ENCODE peak calls at places on chromosomes 16 and 17, in five cellular contexts. C, O, Y, X and T are unnamed samples.

GRCh38 chr17:791807-792206 is 9.7 kb downstream of the MRM3 start:
- DNase-seq in X (no peak), C (no peak), O (no peak), Y (no peak), T (no peak)

GRCh38 chr17:14307560-14308024 is 6.7 kb downstream of the HS3ST3B1 start:
- DNase-seq in O (no peak), Y (peak; percentile 42), X (no peak), C (no peak), T (no peak)

GRCh38 chr16:16122264-16122663 is 101.0 kb downstream of the ABCC6 start:
- DNase-seq in Y (no peak), O (no peak), C (no peak), X (no peak), T (no peak)

GRCh38 chr17:77423589-77424451 is 283.1 kb downstream of the SEC14L1 start:
- DNase-seq in C (no peak), X (no peak), O (no peak), Y (no peak), T (no peak)

GRCh38 chr17:72989074-72989610 is 103.3 kb downstream of the SLC39A11 start:
- DNase-seq in O (no peak), Y (no peak), C (no peak), X (no peak), T (no peak)

GRCh38 chr17:65198653-65199382 is 61.6 kb downstream of the RGS9 start:
- DNase-seq in X (peak; percentile 82), C (peak; percentile 62), O (peak; percentile 38), Y (peak; percentile 47), T (no peak)

GRCh38 chr17:68290268-68290954 is 516 bp downstream of the SLC16A6 start:
- DNase-seq in X (no peak), C (no peak), O (no peak), Y (no peak), T (peak; percentile 71)

GRCh38 chr17:68169840-68170239 is 78.0 kb upstream of the AMZ2 start:
- DNase-seq in C (no peak), Y (no peak), O (no peak), X (no peak), T (no peak)

GRCh38 chr17:65800655-65801054 is 239.2 kb upstream of the AXIN2 start:
- DNase-seq in X (no peak), Y (no peak), C (no peak), O (no peak), T (no peak)

GRCh38 chr17:72725432-72726068 is 366.9 kb downstream of the SLC39A11 start:
- DNase-seq in X (peak; percentile 50), O (no peak), Y (peak; percentile 66), C (peak; percentile 66), T (no peak)

GRCh38 chr17:76208120-76208519 is 32.2 kb downstream of the RNF157 start:
- DNase-seq in X (no peak), C (no peak), Y (no peak), O (peak; percentile 66), T (no peak)

GRCh38 chr16:67542464-67542863 is 13.8 kb downstream of the RIPOR1 start:
- DNase-seq in C (peak; percentile 59), X (peak; percentile 87), O (no peak), Y (no peak), T (peak; percentile 52)

GRCh38 chr16:71339481-71340171 is 18.9 kb upstream of the CALB2 start:
- DNase-seq in O (no peak), X (no peak), C (no peak), Y (no peak), T (no peak)

GRCh38 chr16:23064642-23065041 is 84.6 kb downstream of the USP31 start:
- DNase-seq in C (no peak), O (peak; percentile 53), X (no peak), Y (no peak), T (no peak)

GRCh38 chr17:47232465-47232864 is 21.2 kb upstream of the ITGB3 start:
- DNase-seq in C (no peak), Y (no peak), O (no peak), X (no peak), T (no peak)

GRCh38 chr17:47810200-47810821 is 11.3 kb downstream of the OSBPL7 start:
- DNase-seq in X (peak; percentile 71), Y (peak; percentile 74), C (peak; percentile 93), O (no peak), T (no peak)

GRCh38 chr17:45299311-45299710 is 17.5 kb downstream of the MAP3K14 start:
- DNase-seq in X (no peak), O (no peak), C (no peak), Y (no peak), T (no peak)

GRCh38 chr17:2949469-2950044 is 113.8 kb downstream of the OR1D5 start:
- DNase-seq in O (no peak), C (peak; percentile 75), Y (no peak), X (no peak), T (no peak)

GRCh38 chr17:40548982-40549680 is 16.1 kb downstream of the CCR7 start:
- DNase-seq in O (no peak), C (no peak), X (no peak), Y (peak; percentile 96), T (no peak)

GRCh38 chr16:83392743-83393142 is 415.0 kb upstream of the HSBP1 start:
- DNase-seq in C (no peak), O (no peak), X (no peak), Y (no peak), T (no peak)

GRCh38 chr16:70681382-70682238 is 4.2 kb downstream of the MTSS2 start:
- DNase-seq in O (no peak), X (no peak), Y (peak; percentile 92), C (no peak), T (no peak)

GRCh38 chr17:1590031-1590746 is 27.6 kb upstream of the PITPNA start:
- DNase-seq in Y (peak; percentile 90), C (peak; percentile 86), X (peak; percentile 77), O (no peak), T (no peak)

GRCh38 chr16:71201556-71201955 is 29.0 kb downstream of the HYDIN start:
- DNase-seq in O (no peak), C (no peak), Y (no peak), X (no peak), T (no peak)

DNA sequence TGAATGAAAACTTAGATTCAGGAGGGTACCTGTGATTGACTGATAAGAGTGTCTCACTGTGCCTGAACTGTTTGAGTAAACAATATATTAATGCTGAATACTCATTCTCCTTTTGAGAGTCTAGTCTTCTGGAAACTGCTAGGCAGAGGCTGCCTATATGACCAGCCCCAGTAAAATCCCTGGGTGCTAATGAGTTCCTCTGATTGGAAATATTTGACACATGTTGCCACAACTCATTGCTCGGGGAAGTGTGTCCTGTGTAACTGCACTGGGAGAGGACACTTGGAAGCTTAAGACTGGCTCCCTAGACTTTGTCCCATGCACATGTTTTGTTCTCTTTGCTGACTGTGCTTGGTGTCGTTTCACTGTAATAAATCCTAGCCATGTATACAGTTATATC is 108.7 kb upstream of the NACA2 start:
- DNase-seq in Y (no peak), X (no peak), O (no peak), C (no peak), T (no peak)
- H3K9me3 ChIP-seq in Y (peaks cover 24% of the 10 kb centered on the region), X (peaks cover 5% of the 10 kb centered on the region), O (peaks cover 5% of the 10 kb centered on the region), C (peaks cover 7% of the 10 kb centered on the region), T (peaks cover 29% of the 10 kb centered on the region)

DNA sequence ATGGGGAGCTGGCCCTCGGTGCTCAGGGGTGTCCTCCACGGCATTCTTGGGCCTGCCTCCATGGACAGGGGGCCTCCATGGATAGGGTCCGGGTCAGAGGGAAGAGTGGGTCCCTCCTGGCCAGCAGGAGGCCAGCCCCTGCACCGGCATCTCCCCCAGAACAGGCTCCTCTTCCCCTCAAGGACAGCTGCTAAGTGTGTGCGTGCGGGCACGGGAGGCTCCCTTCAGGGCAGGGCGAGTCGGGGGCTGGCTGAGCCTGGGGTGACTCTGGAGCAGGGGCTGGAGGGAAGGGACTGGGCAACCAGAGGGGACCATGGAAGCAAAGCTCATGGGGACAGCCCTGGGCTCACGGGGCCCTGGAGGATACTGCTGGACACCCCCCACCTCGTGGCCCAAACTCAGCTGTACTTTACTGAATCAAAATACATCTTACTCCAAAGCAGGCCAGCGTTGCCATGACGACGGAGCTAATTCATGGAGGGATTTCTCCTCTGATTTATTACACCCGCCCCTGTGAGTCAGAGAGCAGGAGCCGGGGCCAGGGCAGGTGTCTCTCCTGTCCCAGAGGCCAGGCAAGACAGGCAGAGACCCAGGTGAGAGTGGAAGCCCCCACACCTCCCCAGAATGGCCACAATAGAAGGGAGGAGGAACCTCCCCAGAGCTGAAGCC is 2.1 kb downstream of the CASKIN1 start:
- DNase-seq in O (no peak), C (no peak), Y (no peak), X (no peak), T (no peak)
- TF ChIP-seq ATF3 in O (no peak), C (no peak), Y (no peak), X (no peak), T (no peak)

DNA sequence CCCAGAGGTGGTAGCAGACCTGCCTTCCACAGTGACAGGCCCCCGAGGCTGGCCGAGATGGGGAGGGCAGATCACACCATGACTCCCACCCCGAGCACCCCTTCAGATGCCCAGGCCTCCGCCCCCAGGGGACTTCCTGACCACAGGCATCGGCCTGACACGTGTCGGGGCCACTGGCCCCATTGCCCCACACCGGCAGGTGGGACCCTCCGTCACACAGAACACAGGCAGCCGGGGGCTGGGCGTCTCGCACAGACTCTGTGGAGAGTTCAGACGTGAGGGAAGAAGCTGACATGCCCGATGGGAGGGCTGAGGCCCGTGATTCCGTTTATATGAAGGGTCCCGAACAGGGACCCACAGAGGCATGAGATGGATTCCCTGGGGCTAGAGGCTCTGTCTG is 51.3 kb upstream of the GNG13 start:
- DNase-seq in C (no peak), O (no peak), X (no peak), Y (no peak), T (no peak)
- H3K9me3 ChIP-seq in C (peaks cover 20% of the 10 kb centered on the region), O (peaks cover 7% of the 10 kb centered on the region), X (no peaks in the 10 kb centered on the region), Y (peaks cover 14% of the 10 kb centered on the region), T (peaks cover 60% of the 10 kb centered on the region)

DNA sequence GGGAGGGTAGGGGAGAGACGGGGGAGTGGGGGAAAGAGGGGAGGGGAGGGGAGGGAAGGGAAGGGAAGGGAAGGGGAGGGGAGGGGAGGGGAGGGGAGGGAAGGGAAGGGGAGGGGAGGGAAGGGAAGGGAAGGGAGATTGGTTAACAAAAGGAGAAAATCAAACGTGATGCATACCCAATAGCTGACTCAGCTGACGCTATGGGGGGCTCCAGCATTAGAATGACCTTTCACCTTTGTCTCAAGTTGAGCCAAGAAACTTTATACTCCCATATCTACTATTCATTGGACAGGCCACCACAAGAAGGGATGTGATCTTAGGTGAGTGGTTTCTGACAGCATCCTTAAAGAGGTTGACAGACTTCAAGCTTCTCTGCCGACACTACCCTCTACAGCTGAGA is 432.8 kb upstream of the CDH5 start:
- DNase-seq in X (no peak), O (no peak), C (no peak), Y (no peak), T (no peak)
- TF ChIP-seq ATF3 in X (no peak), O (no peak), C (no peak), Y (no peak), T (no peak)